ENCODE peak calls at places on chromosomes 6 and 20, in nine cellular contexts. One of them, this sample, is unnamed.

GRCh38 chr6:4977468-4977867 is 26.4 kb downstream of the RPP40 start:
- DNase-seq in vagina: no peak
- DNase-seq in RCC 7860: no peak
- DNase-seq in mucosa of gallbladder: no peak
- DNase-seq in MCF 10A: no peak
- DNase-seq in SJSA1: no peak
- DNase-seq in activated T-helper 9 cell treated with anti-CD3 and anti-CD28 coated beads, Interleukin-2, amount 50 U/mL, for 16 hours: no peak
- DNase-seq in occipital lobe: no peak
- DNase-seq in stimulated activated naive CD8-positive, alpha-beta T cell treated with anti-CD3 and anti-CD28 coated beads, Interleukin-15, Interleukin-2, amounts not matched to agents 100 U/mL and 50 U/mL, for 24 hours: no peak
- DNase-seq in this sample: no peak

GRCh38 chr6:134258849-134259306 is 59.0 kb downstream of the SGK1 start:
- DNase-seq in RCC 7860: no peak
- DNase-seq in vagina: no peak
- DNase-seq in mucosa of gallbladder: peak; percentile 15
- DNase-seq in MCF 10A: no peak
- DNase-seq in SJSA1: no peak
- DNase-seq in occipital lobe: no peak
- DNase-seq in activated T-helper 9 cell treated with anti-CD3 and anti-CD28 coated beads, Interleukin-2, amount 50 U/mL, for 16 hours: no peak
- DNase-seq in stimulated activated naive CD8-positive, alpha-beta T cell treated with anti-CD3 and anti-CD28 coated beads, Interleukin-15, Interleukin-2, amounts not matched to agents 100 U/mL and 50 U/mL, for 24 hours: no peak
- DNase-seq in this sample: no peak

GRCh38 chr6:165662041-165662491 is 975 bp downstream of the PDE10A start:
- DNase-seq in stimulated activated naive CD8-positive, alpha-beta T cell treated with anti-CD3 and anti-CD28 coated beads, Interleukin-15, Interleukin-2, amounts not matched to agents 100 U/mL and 50 U/mL, for 24 hours: peak; percentile 6
- DNase-seq in MCF 10A: no peak
- DNase-seq in SJSA1: no peak
- DNase-seq in vagina: no peak
- DNase-seq in RCC 7860: peak; percentile 53
- DNase-seq in occipital lobe: no peak
- DNase-seq in mucosa of gallbladder: no peak
- DNase-seq in activated T-helper 9 cell treated with anti-CD3 and anti-CD28 coated beads, Interleukin-2, amount 50 U/mL, for 16 hours: no peak
- DNase-seq in this sample: no peak

GRCh38 chr20:62837790-62838458 is 21.1 kb downstream of the COL9A3 start:
- DNase-seq in RCC 7860: no peak
- DNase-seq in MCF 10A: peak; percentile 90
- DNase-seq in vagina: no peak
- DNase-seq in mucosa of gallbladder: no peak
- DNase-seq in stimulated activated naive CD8-positive, alpha-beta T cell treated with anti-CD3 and anti-CD28 coated beads, Interleukin-15, Interleukin-2, amounts not matched to agents 100 U/mL and 50 U/mL, for 24 hours: no peak
- DNase-seq in occipital lobe: no peak
- DNase-seq in activated T-helper 9 cell treated with anti-CD3 and anti-CD28 coated beads, Interleukin-2, amount 50 U/mL, for 16 hours: no peak
- DNase-seq in SJSA1: no peak
- DNase-seq in this sample: peak; percentile 58

GRCh38 chr20:1373614-1374013 is 19.2 kb downstream of the FKBP1A start:
- DNase-seq in stimulated activated naive CD8-positive, alpha-beta T cell treated with anti-CD3 and anti-CD28 coated beads, Interleukin-15, Interleukin-2, amounts not matched to agents 100 U/mL and 50 U/mL, for 24 hours: no peak
- DNase-seq in RCC 7860: no peak
- DNase-seq in SJSA1: no peak
- DNase-seq in vagina: no peak
- DNase-seq in MCF 10A: no peak
- DNase-seq in mucosa of gallbladder: no peak
- DNase-seq in activated T-helper 9 cell treated with anti-CD3 and anti-CD28 coated beads, Interleukin-2, amount 50 U/mL, for 16 hours: no peak
- DNase-seq in occipital lobe: no peak
- DNase-seq in this sample: no peak

GRCh38 chr20:32007787-32008616 is 2.2 kb upstream of the CCM2L start:
- DNase-seq in activated T-helper 9 cell treated with anti-CD3 and anti-CD28 coated beads, Interleukin-2, amount 50 U/mL, for 16 hours: no peak
- DNase-seq in RCC 7860: peak; percentile 17
- DNase-seq in vagina: no peak
- DNase-seq in SJSA1: no peak
- DNase-seq in stimulated activated naive CD8-positive, alpha-beta T cell treated with anti-CD3 and anti-CD28 coated beads, Interleukin-15, Interleukin-2, amounts not matched to agents 100 U/mL and 50 U/mL, for 24 hours: no peak
- DNase-seq in mucosa of gallbladder: no peak
- DNase-seq in MCF 10A: no peak
- DNase-seq in occipital lobe: no peak
- DNase-seq in this sample: no peak

GRCh38 chr6:149451361-149452061 is 33.3 kb downstream of the ZC3H12D start:
- DNase-seq in mucosa of gallbladder: no peak
- DNase-seq in stimulated activated naive CD8-positive, alpha-beta T cell treated with anti-CD3 and anti-CD28 coated beads, Interleukin-15, Interleukin-2, amounts not matched to agents 100 U/mL and 50 U/mL, for 24 hours: peak; percentile 33
- DNase-seq in MCF 10A: no peak
- DNase-seq in occipital lobe: no peak
- DNase-seq in vagina: no peak
- DNase-seq in SJSA1: no peak
- DNase-seq in activated T-helper 9 cell treated with anti-CD3 and anti-CD28 coated beads, Interleukin-2, amount 50 U/mL, for 16 hours: no peak
- DNase-seq in RCC 7860: no peak
- DNase-seq in this sample: no peak

GRCh38 chr6:122609881-122610689 is at the start of gene PKIB:
- DNase-seq in occipital lobe: peak; percentile 48
- DNase-seq in activated T-helper 9 cell treated with anti-CD3 and anti-CD28 coated beads, Interleukin-2, amount 50 U/mL, for 16 hours: peak; percentile 11
- DNase-seq in mucosa of gallbladder: peak; percentile 76
- DNase-seq in SJSA1: peak; percentile 49
- DNase-seq in MCF 10A: peak; percentile 80
- DNase-seq in RCC 7860: peak; percentile 24
- DNase-seq in stimulated activated naive CD8-positive, alpha-beta T cell treated with anti-CD3 and anti-CD28 coated beads, Interleukin-15, Interleukin-2, amounts not matched to agents 100 U/mL and 50 U/mL, for 24 hours: peak; percentile 58
- DNase-seq in vagina: no peak
- DNase-seq in this sample: peak; percentile 83

GRCh38 chr6:148037496-148037895 is 305.1 kb upstream of the SASH1 start:
- DNase-seq in SJSA1: peak; percentile 50
- DNase-seq in vagina: no peak
- DNase-seq in occipital lobe: no peak
- DNase-seq in stimulated activated naive CD8-positive, alpha-beta T cell treated with anti-CD3 and anti-CD28 coated beads, Interleukin-15, Interleukin-2, amounts not matched to agents 100 U/mL and 50 U/mL, for 24 hours: no peak
- DNase-seq in mucosa of gallbladder: no peak
- DNase-seq in RCC 7860: no peak
- DNase-seq in activated T-helper 9 cell treated with anti-CD3 and anti-CD28 coated beads, Interleukin-2, amount 50 U/mL, for 16 hours: no peak
- DNase-seq in MCF 10A: no peak
- DNase-seq in this sample: peak; percentile 68

GRCh38 chr6:44662461-44663121 is 275.1 kb downstream of the CDC5L start:
- DNase-seq in mucosa of gallbladder: no peak
- DNase-seq in occipital lobe: no peak
- DNase-seq in stimulated activated naive CD8-positive, alpha-beta T cell treated with anti-CD3 and anti-CD28 coated beads, Interleukin-15, Interleukin-2, amounts not matched to agents 100 U/mL and 50 U/mL, for 24 hours: no peak
- DNase-seq in RCC 7860: peak; percentile 58
- DNase-seq in SJSA1: peak; percentile 97
- DNase-seq in activated T-helper 9 cell treated with anti-CD3 and anti-CD28 coated beads, Interleukin-2, amount 50 U/mL, for 16 hours: no peak
- DNase-seq in MCF 10A: no peak
- DNase-seq in vagina: no peak
- DNase-seq in this sample: no peak

GRCh38 chr6:115982453-115982852 is 78.2 kb downstream of the FRK start:
- DNase-seq in vagina: no peak
- DNase-seq in mucosa of gallbladder: no peak
- DNase-seq in RCC 7860: no peak
- DNase-seq in MCF 10A: no peak
- DNase-seq in SJSA1: no peak
- DNase-seq in stimulated activated naive CD8-positive, alpha-beta T cell treated with anti-CD3 and anti-CD28 coated beads, Interleukin-15, Interleukin-2, amounts not matched to agents 100 U/mL and 50 U/mL, for 24 hours: no peak
- DNase-seq in activated T-helper 9 cell treated with anti-CD3 and anti-CD28 coated beads, Interleukin-2, amount 50 U/mL, for 16 hours: no peak
- DNase-seq in occipital lobe: no peak
- DNase-seq in this sample: no peak

GRCh38 chr6:27894839-27895762 is 17.1 kb downstream of the OR2B2 start:
- DNase-seq in stimulated activated naive CD8-positive, alpha-beta T cell treated with anti-CD3 and anti-CD28 coated beads, Interleukin-15, Interleukin-2, amounts not matched to agents 100 U/mL and 50 U/mL, for 24 hours: peak; percentile 55
- DNase-seq in SJSA1: peak; percentile 82
- DNase-seq in RCC 7860: peak; percentile 66
- DNase-seq in occipital lobe: peak; percentile 38
- DNase-seq in mucosa of gallbladder: peak; percentile 63
- DNase-seq in MCF 10A: peak; percentile 87
- DNase-seq in vagina: no peak
- DNase-seq in activated T-helper 9 cell treated with anti-CD3 and anti-CD28 coated beads, Interleukin-2, amount 50 U/mL, for 16 hours: no peak
- DNase-seq in this sample: peak; percentile 73

GRCh38 chr6:166366921-166367320 is 15.8 kb downstream of the MPC1 start:
- DNase-seq in mucosa of gallbladder: no peak
- DNase-seq in activated T-helper 9 cell treated with anti-CD3 and anti-CD28 coated beads, Interleukin-2, amount 50 U/mL, for 16 hours: no peak
- DNase-seq in MCF 10A: no peak
- DNase-seq in stimulated activated naive CD8-positive, alpha-beta T cell treated with anti-CD3 and anti-CD28 coated beads, Interleukin-15, Interleukin-2, amounts not matched to agents 100 U/mL and 50 U/mL, for 24 hours: no peak
- DNase-seq in occipital lobe: no peak
- DNase-seq in vagina: no peak
- DNase-seq in SJSA1: no peak
- DNase-seq in RCC 7860: no peak
- DNase-seq in this sample: no peak

GRCh38 chr20:36385503-36385902 is 79.4 kb downstream of the DLGAP4 start:
- DNase-seq in SJSA1: no peak
- DNase-seq in MCF 10A: no peak
- DNase-seq in mucosa of gallbladder: no peak
- DNase-seq in activated T-helper 9 cell treated with anti-CD3 and anti-CD28 coated beads, Interleukin-2, amount 50 U/mL, for 16 hours: no peak
- DNase-seq in vagina: no peak
- DNase-seq in stimulated activated naive CD8-positive, alpha-beta T cell treated with anti-CD3 and anti-CD28 coated beads, Interleukin-15, Interleukin-2, amounts not matched to agents 100 U/mL and 50 U/mL, for 24 hours: no peak
- DNase-seq in occipital lobe: no peak
- DNase-seq in RCC 7860: no peak
- DNase-seq in this sample: no peak